ENCODE peak calls at places on chromosomes 2 and 18, in five cellular contexts. R is A549, K is pancreas, G is NT2/D1, I is heart left ventricle. X is an unnamed sample. For H3K4me1, the result is how much of the 10 kb centered on the place peaks cover.

GRCh38 chr2:45759310-45759851 is 107.9 kb downstream of the PRKCE start:
- DNase-seq in G (no peak), R (no peak), K (no peak), I (no peak), X (no peak)

GRCh38 chr2:231573698-231574421 is 18.8 kb upstream of the TEX44 start:
- DNase-seq in G (no peak), I (no peak), K (no peak), R (no peak), X (no peak)

GRCh38 chr2:38421274-38422056 is 44.4 kb upstream of the ATL2 start:
- DNase-seq in I (no peak), R (no peak), G (no peak), K (no peak), X (no peak)

GRCh38 chr2:219554369-219554768 is 10.5 kb downstream of the TMEM198 start:
- DNase-seq in K (peak), G (no peak), R (no peak), I (peak), X (no peak)

GRCh38 chr18:32337347-32337746 is 133.3 kb downstream of the GAREM1 start:
- DNase-seq in I (no peak), G (no peak), R (no peak), K (no peak), X (no peak)

GRCh38 chr2:152455738-152456137 is 120.8 kb downstream of the FMNL2 start:
- DNase-seq in R (no peak), G (no peak), I (no peak), K (no peak), X (no peak)

GRCh38 chr2:155815851-155816250 is 516.7 kb downstream of the NR4A2 start:
- DNase-seq in R (no peak), K (no peak), G (peak), I (no peak), X (peak)

GRCh38 chr2:31384771-31385276 is 29.7 kb downstream of the XDH start:
- DNase-seq in G (no peak), R (peak), I (no peak), K (no peak), X (no peak)

GRCh38 chr2:45786831-45787357 is 135.4 kb downstream of the PRKCE start:
- DNase-seq in R (no peak), G (no peak), K (no peak), I (no peak), X (no peak)

GRCh38 chr2:149192425-149192824 is 138.0 kb upstream of the LYPD6 start:
- DNase-seq in R (no peak), G (no peak), K (no peak), I (no peak), X (no peak)

GRCh38 chr2:56185101-56185581 is 1.4 kb downstream of the CCDC85A start:
- DNase-seq in G (no peak), R (peak), K (peak), I (peak), X (no peak)

GRCh38 chr2:195280024-195280423 is 377.0 kb upstream of the SLC39A10 start:
- DNase-seq in K (no peak), I (no peak), G (no peak), R (no peak), X (no peak)

GRCh38 chr2:191297031-191297430 is 51.8 kb downstream of the MYO1B start:
- DNase-seq in R (no peak), K (no peak), I (no peak), G (no peak), X (no peak)

GRCh38 chr2:46850742-46851141 is 64.9 kb downstream of the MCFD2 start:
- DNase-seq in I (peak), G (no peak), K (no peak), R (no peak), X (no peak)

GRCh38 chr2:45494275-45494977 is 116.6 kb downstream of the SRBD1 start:
- DNase-seq in G (peak), I (no peak), K (no peak), R (peak), X (peak)

GRCh38 chr2:113826346-113827285 is 63.3 kb upstream of the ACTR3 start:
- DNase-seq in I (no peak), R (no peak), K (no peak), G (peak), X (no peak)

GRCh38 chr18:13541621-13542519 is 184.5 kb downstream of the FAM210A start:
- DNase-seq in K (no peak), I (no peak), G (no peak), R (peak), X (no peak)

GRCh38 chr2:140600116-140600515 is 1530.7 kb downstream of the LRP1B start:
- DNase-seq in G (no peak), K (no peak), I (no peak), R (no peak), X (no peak)

GRCh38 chr2:215784371-215784783 is 229.0 kb downstream of the MREG start:
- DNase-seq in R (no peak), K (no peak), I (no peak), G (no peak), X (no peak)

GRCh38 chr2:105771841-105772240 is 27.1 kb downstream of the NCK2 start:
- DNase-seq in I (peak), K (no peak), G (no peak), R (no peak), X (no peak)

GRCh38 chr2:120104002-120104467 is 91.2 kb downstream of the EPB41L5 start:
- DNase-seq in G (no peak), I (no peak), R (no peak), K (no peak), X (no peak)

GRCh38 chr2:138572318-138572717 is 70.7 kb downstream of the SPOPL start:
- DNase-seq in R (no peak), K (no peak), G (no peak), I (no peak), X (no peak)

GRCh38 chr18:58955738-58956137 is 91.1 kb downstream of the ZNF532 start:
- DNase-seq in I (peak), G (no peak), R (no peak), K (no peak), X (no peak)

GRCh38 chr2:77977486-77978063 is 455.4 kb upstream of the LRRTM4 start:
- DNase-seq in R (no peak), I (no peak), G (peak), K (no peak), X (no peak)

GRCh38 chr18:39773656-39774055 is 2181.4 kb upstream of the PIK3C3 start:
- DNase-seq in R (no peak), K (no peak), I (no peak), G (no peak), X (no peak)

GRCh38 chr2:113980946-113981345 is 91.1 kb downstream of the ACTR3 start:
- DNase-seq in R (no peak), I (peak), K (no peak), G (no peak), X (no peak)

GRCh38 chr2:54814367-54815155 is 91.1 kb downstream of the EML6 start:
- DNase-seq in G (no peak), R (no peak), K (no peak), I (no peak), X (no peak)

GRCh38 chr18:63178526-63178880 is 141.1 kb downstream of the BCL2 start:
- DNase-seq in G (no peak), K (no peak), I (peak), R (no peak), X (no peak)

GRCh38 chr2:101679037-101679726 is 18.3 kb upstream of the MAP4K4 start:
- DNase-seq in I (no peak), K (no peak), R (no peak), G (no peak), X (no peak)

GRCh38 chr2:134241911-134242310 is 12.0 kb upstream of the MGAT5 start:
- DNase-seq in K (no peak), R (no peak), I (no peak), G (no peak), X (no peak)

GRCh38 chr18:56709463-56709862 is 58.3 kb downstream of the WDR7 start:
- DNase-seq in R (peak), K (no peak), G (peak), I (no peak), X (no peak)

GRCh38 chr2:168744844-168745243 is 57.6 kb upstream of the NOSTRIN start:
- DNase-seq in I (no peak), R (no peak), G (no peak), K (no peak), X (no peak)

GRCh38 chr2:25698752-25699151 is 25.4 kb upstream of the DTNB start:
- DNase-seq in I (no peak), G (no peak), K (no peak), R (no peak), X (no peak)

GRCh38 chr2:95347681-95348608 is 50.8 kb downstream of the KCNIP3 start:
- DNase-seq in K (no peak), R (no peak), G (no peak), I (no peak), X (no peak)

GRCh38 chr2:40820319-40820718 is 368.4 kb upstream of the SLC8A1 start:
- DNase-seq in R (no peak), I (no peak), K (no peak), G (no peak), X (no peak)

DNA sequence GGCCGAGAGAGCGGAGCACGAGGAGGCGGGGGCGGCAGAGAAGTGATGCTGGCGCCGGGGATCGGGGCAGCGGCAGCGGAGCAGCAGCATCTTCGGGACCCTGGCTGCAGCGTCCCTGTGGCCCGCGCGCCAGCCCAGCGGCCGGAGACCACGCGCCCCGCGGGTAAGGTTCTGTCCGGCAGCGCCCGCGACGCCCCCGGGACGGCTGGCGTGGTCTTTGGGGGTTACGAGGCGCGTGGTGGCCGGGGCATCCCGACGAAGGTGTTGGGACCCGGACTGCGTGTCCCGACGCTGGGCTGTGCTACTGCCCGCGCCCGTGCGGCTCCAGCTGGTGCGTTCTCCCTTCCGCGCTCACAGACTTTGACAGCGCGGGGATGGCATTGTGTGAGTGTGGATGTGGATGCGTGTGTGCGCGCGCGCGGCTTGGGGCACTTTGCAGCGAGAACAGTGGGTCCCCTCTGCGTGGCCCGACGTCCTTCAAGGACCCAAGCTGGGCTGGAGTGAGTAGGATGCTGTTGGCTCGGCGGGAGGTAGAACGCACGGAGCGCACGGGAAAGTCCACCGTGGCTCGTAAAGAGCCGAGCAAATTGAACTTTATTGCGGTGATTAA is 405.0 kb downstream of the XIRP2 start:
- DNase-seq in I (no peak), R (no peak), K (no peak), G (no peak), X (no peak)
- H3K4me1 ChIP-seq in I (under half), R (under half), K (under half), G (under half), X (under half)

GRCh38 chr2:128562471-128563347 is 244.0 kb upstream of the HS6ST1 start:
- DNase-seq in R (no peak), K (no peak), G (no peak), I (no peak), X (no peak)

GRCh38 chr2:128564551-128564950 is 245.9 kb upstream of the HS6ST1 start:
- DNase-seq in I (no peak), K (no peak), G (no peak), R (no peak), X (no peak)

GRCh38 chr2:128563348-128563687 is 244.7 kb upstream of the HS6ST1 start:
- DNase-seq in K (no peak), G (no peak), I (peak), R (no peak), X (no peak)

GRCh38 chr2:128565441-128565840 is 246.8 kb upstream of the HS6ST1 start:
- DNase-seq in K (no peak), R (no peak), I (no peak), G (no peak), X (no peak)

DNA sequence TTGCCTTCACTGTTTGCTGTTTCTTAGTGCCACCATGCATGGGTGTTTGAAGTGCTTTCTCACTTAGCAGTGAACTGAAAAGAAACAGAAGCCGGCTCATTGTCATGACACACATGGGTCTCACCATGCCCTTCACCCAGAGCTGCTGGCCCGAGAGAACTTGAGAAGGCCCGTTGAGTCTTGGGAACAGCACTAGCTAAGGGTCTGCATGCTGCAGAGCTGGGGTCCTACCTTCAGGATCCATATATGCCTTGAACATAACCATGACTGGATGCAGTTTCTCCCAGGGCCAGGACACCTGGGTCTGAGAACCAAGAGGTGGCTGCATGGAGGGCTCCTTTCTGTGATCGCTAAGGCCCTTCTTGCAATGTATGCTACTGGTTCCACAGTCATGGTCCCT is 245.5 kb upstream of the HS6ST1 start:
- DNase-seq in G (no peak), K (no peak), I (no peak), R (no peak), X (no peak)
- H3K4me3 ChIP-seq in G (no peak), K (no peak), I (no peak), R (no peak), X (no peak)

GRCh38 chr18:77066101-77066500 is 66.5 kb downstream of the MBP start:
- DNase-seq in R (no peak), I (no peak), G (no peak), K (no peak), X (no peak)
- H3K4me1 ChIP-seq in R (half or more), I (half or more), G (under half), K (under half), X (under half)

GRCh38 chr2:201261911-201262310 is 1.6 kb downstream of the CASP8 start:
- DNase-seq in I (no peak), G (no peak), R (no peak), K (no peak), X (no peak)

GRCh38 chr2:201263774-201264173 is 3.4 kb downstream of the CASP8 start:
- DNase-seq in G (no peak), K (no peak), R (no peak), I (no peak), X (no peak)

GRCh38 chr2:201261471-201261870 is 1.1 kb downstream of the CASP8 start:
- DNase-seq in I (no peak), G (no peak), K (no peak), R (no peak), X (no peak)

GRCh38 chr2:201264472-201265173 is 4.3 kb downstream of the CASP8 start:
- DNase-seq in I (no peak), K (no peak), R (no peak), G (no peak), X (no peak)

GRCh38 chr2:201262718-201263117 is 2.4 kb downstream of the CASP8 start:
- DNase-seq in G (no peak), K (no peak), I (no peak), R (no peak), X (no peak)
- H3K4me3 ChIP-seq in G (no peak), K (no peak), I (peak), R (no peak), X (no peak)

DNA sequence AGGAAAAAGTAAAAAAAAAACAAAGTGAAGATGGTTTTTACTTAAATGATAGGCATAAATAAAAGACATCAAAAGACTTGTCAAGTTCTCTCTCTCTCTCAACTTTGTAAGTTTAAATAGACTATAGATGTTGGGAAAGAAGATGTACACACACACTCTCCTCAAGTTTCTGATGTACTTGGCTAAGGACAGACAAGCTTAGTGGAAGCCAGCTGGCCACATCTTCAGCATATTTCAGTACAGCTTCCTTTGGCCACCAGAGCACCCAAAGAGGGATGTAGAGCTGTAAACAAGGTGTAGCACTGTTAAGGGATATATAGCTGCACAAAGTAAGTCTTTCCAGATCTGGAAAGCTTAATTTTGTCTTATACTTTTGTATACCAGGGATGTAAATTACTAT is 64.2 kb upstream of the MSTN start:
- DNase-seq in R (no peak), I (no peak), G (no peak), K (no peak), X (no peak)
- H3K4me1 ChIP-seq in R (under half), I (under half), G (under half), K (under half), X (under half)

GRCh38 chr2:112138143-112139032 is at the start of gene FBLN7:
- DNase-seq in R (no peak), G (no peak), I (no peak), K (peak), X (no peak)
- H3K4me3 ChIP-seq in R (peak), G (peak), I (peak), K (peak), X (peak)

GRCh38 chr2:202025816-202026215 is 7.8 kb upstream of the FZD7 start:
- DNase-seq in G (no peak), K (no peak), I (no peak), R (no peak), X (no peak)

GRCh38 chr2:202023198-202023903 is 10.3 kb upstream of the FZD7 start:
- DNase-seq in K (no peak), I (no peak), R (no peak), G (peak), X (no peak)

GRCh38 chr2:202024871-202025270 is 8.8 kb upstream of the FZD7 start:
- DNase-seq in R (no peak), I (no peak), K (no peak), G (no peak), X (no peak)

GRCh38 chr2:202023904-202024266 is 9.8 kb upstream of the FZD7 start:
- DNase-seq in K (no peak), G (no peak), I (no peak), R (no peak), X (no peak)

GRCh38 chr2:202026507-202026906 is 7.1 kb upstream of the FZD7 start:
- DNase-seq in I (no peak), R (no peak), K (no peak), G (no peak), X (no peak)
- H3K4me1 ChIP-seq in I (under half), R (under half), K (under half), G (under half), X (under half)

GRCh38 chr2:158970522-158970855 is 2.0 kb downstream of the TANC1 start:
- DNase-seq in G (no peak), K (no peak), I (no peak), R (no peak), X (no peak)
- H3K4me3 ChIP-seq in G (peak), K (peak), I (peak), R (peak), X (no peak)

DNA sequence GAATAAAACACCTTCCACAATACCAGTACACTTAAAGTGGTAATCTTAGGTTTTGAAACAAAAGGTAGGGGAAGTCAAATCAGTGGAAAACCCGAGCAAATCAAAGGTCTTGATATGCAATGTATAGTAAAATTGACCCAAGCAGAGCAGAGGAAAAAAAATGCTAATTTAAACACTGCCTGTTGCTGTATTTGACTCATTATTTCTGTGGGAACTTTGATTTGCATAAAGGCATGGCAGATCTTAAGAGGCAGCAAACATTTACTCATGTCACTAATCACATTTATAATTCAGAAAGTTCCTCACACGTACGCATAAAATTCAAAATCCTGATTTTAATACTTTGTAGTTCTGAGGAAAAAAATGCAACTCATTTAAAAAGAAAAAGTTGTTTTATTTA is 64.4 kb downstream of the IKZF2 start:
- DNase-seq in R (no peak), G (no peak), K (no peak), I (no peak), X (no peak)
- H3K4me1 ChIP-seq in R (under half), G (under half), K (under half), I (under half), X (under half)

GRCh38 chr2:85132392-85132791 is 800 bp upstream of the TCF7L1 start:
- DNase-seq in K (no peak), R (no peak), I (no peak), G (no peak), X (no peak)
- H3K4me3 ChIP-seq in K (peak), R (peak), I (peak), G (peak), X (peak)